ENCODE peak calls at places on chromosomes 1 and 21, in four cellular contexts. J is adrenal gland, X is GM12891, M is GM12892. B is an unnamed sample.

GRCh38 chr1:16120411-16120810 is 35.5 kb downstream of the EPHA2 start:
- DNase-seq in J (no peak), X (no peak), M (no peak), B (no peak)

GRCh38 chr1:117392776-117393175 is 25.5 kb downstream of the MAN1A2 start:
- DNase-seq in J (no peak), X (no peak), M (no peak), B (no peak)

GRCh38 chr21:44710756-44711326 is 531 bp downstream of the TSPEAR start:
- DNase-seq in J (no peak), X (no peak), M (no peak), B (no peak)

GRCh38 chr1:2447274-2448097 is 28.6 kb upstream of the PLCH2 start:
- DNase-seq in J (no peak), X (no peak), M (no peak), B (no peak)

GRCh38 chr1:10578070-10578469 is 103.3 kb downstream of the PEX14 start:
- DNase-seq in J (no peak), X (no peak), M (no peak), B (no peak)

GRCh38 chr1:23864801-23865542 is 3.1 kb downstream of the FUCA1 start:
- DNase-seq in J (no peak), X (no peak), M (no peak), B (no peak)

GRCh38 chr1:184297244-184297750 is 89.5 kb upstream of the C1orf21 start:
- DNase-seq in J (no peak), X (no peak), M (no peak), B (no peak)

GRCh38 chr1:56255516-56256181 is 323.7 kb downstream of the PLPP3 start:
- DNase-seq in J (peak), X (no peak), M (no peak), B (no peak)

GRCh38 chr1:25118554-25118953 is 113.7 kb downstream of the SYF2 start:
- DNase-seq in J (no peak), X (no peak), M (no peak), B (no peak)

GRCh38 chr1:27563407-27564263 is 40.3 kb downstream of the AHDC1 start:
- DNase-seq in J (peak), X (no peak), M (no peak), B (peak)

DNA sequence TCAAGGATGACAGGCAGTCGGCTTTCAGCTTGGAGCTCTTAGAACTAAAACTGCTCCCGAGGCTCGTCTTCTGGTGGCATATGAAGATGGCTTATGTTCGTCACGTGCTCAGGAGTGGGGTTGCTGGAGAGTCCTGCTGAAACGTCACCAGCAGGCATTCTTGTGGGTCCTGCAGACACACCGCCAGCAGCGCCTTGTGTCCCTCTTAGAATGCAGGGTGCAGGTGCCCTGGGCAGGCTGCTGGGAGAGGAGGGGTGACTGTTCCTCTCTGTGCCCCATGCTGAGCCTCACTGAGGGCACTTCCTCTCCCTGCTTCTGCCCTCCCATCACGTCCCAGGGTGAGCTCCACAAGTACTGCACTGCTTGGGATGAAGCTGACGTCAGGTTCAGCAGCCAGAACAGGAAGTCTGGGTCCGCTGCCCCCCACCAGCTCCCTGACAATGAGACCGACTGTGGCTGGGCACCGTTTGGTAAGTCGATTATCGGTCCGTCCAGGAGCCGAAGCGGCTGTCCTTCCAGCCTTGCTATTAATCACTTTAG is 20.8 kb downstream of the SLC37A1 start:
- DNase-seq in J (peak), X (no peak), M (no peak), B (no peak)
- TF ChIP-seq POLR2A in J (peak), X (peak), M (no peak), B (no peak)

GRCh38 chr1:8020032-8020431 is 6.1 kb downstream of the ERRFI1 start:
- DNase-seq in J (no peak), X (no peak), M (no peak), B (no peak)
- TF ChIP-seq POLR2A in J (no peak), X (no peak), M (no peak), B (no peak)

GRCh38 chr1:151985270-151985669 is 8.4 kb downstream of the S100A10 start:
- DNase-seq in J (no peak), X (no peak), M (no peak), B (no peak)
- TF ChIP-seq POLR2A in J (no peak), X (no peak), M (no peak), B (no peak)

GRCh38 chr1:154862927-154863701 is 7.0 kb downstream of the KCNN3 start:
- DNase-seq in J (no peak), X (no peak), M (no peak), B (no peak)

GRCh38 chr1:154861607-154862094 is 8.4 kb downstream of the KCNN3 start:
- DNase-seq in J (no peak), X (no peak), M (no peak), B (no peak)

GRCh38 chr1:154865442-154866256 is 4.4 kb downstream of the KCNN3 start:
- DNase-seq in J (peak), X (no peak), M (no peak), B (no peak)

GRCh38 chr1:154864189-154864985 is 5.7 kb downstream of the KCNN3 start:
- DNase-seq in J (no peak), X (no peak), M (no peak), B (no peak)

DNA sequence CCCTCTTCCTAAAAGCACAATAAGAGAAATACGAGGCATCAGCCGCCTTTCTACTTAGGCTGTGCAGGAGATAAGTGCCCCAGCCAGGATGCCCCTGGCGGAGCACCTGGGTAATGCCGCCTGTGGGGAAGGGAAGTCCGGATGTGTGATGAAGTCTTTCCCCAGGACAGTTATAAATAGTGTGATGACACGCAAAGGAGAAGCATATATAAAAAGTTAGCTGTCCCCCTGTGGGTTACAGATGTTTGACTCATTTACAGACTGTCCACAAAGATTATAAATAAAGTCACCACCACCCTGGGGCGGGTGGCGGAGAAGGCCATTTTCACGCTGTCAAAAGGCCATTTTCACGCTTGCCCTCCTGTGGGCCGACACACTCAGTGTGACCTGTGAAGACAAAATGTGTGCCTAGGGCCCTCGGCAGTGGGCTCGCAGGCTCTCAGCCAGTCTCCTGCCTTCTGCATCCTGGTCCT is 6.3 kb downstream of the KCNN3 start:
- DNase-seq in J (peak), X (no peak), M (no peak), B (peak)
- TF ChIP-seq POLR2A in J (no peak), X (no peak), M (no peak), B (no peak)

DNA sequence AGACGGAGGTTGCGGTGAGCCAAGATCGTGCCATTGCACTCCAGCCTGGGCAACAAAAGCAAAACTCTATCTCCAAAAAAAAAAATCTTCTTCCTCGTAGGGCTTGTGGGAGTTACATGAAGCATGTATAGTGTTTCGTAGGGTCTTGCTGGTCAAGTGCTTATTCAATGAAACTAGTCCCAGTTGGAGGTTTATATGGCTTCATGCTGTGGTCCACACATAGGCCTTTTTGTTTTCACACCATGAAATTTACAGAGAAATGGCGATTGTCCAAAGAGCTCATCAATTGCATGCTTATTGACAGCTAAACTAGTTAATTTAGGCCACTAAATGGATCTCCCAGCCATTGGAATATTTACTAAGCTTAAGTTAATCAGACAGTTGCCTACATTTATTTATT is 29.6 kb downstream of the HUNK start:
- DNase-seq in J (no peak), X (no peak), M (no peak), B (no peak)
- TF ChIP-seq POLR2A in J (no peak), X (no peak), M (no peak), B (no peak)

DNA sequence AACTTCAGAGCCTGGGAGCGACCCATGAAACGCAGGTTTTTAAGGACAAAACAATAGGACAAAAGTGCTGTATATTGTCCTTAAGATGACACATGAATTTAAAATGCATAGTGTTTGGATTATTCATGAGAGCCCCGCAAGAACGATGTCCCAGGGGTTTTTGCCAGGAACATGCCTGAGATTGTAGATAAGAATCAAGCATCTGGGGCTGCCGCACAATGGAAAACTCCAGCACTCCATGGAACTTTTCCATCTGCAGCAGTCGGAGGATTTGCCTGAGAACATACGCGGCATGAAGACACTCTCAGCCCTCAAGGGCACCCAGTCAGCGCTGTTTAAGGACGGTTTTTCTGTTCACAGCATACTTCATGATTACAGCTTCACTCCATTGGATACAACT is 5.3 kb upstream of the ERG start:
- DNase-seq in J (peak), X (no peak), M (no peak), B (no peak)
- TF ChIP-seq POLR2A in J (no peak), X (no peak), M (no peak), B (no peak)

DNA sequence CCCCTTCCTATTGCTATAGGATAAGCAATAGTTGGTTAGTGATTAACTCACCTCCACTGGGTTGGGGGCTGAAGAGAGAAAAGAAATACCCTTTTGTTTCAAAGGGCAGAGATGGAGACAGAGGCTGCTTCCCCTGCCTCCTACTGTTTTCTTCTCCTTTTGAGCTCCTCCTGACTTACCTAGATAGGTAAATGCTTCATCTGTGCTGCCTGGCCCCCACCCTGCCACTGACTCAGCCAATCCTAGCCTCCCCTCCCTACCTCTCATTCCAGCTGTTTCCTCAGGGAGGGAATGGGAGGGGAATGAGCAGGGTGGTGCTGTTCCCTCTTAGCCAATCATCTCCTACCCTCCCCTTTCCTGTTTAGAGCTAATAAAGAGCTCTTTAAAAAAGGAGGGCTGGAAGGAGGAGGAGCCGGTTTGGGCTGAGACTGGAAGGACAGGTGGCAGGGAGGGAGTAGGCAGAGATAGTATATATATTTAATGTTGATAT is at the start of gene C1orf116:
- DNase-seq in J (no peak), X (no peak), M (no peak), B (peak)
- TF ChIP-seq POLR2A in J (no peak), X (no peak), M (no peak), B (no peak)

GRCh38 chr1:109620890-109621289 is 1.3 kb downstream of the AMPD2 start:
- DNase-seq in J (peak), X (peak), M (peak), B (peak)
- TF ChIP-seq POLR2A in J (peak), X (no peak), M (peak), B (no peak)